ENCODE peak calls at places on chromosomes 7 and 10, in ten cellular contexts. J is GM20000, S is endothelial cell, P is IMR-90, O is Panc1, E is cardiac fibroblast, Q is BE2C, Y is tibial nerve, R is astrocyte of the spinal cord, I is lower lobe of right lung. D is an unnamed sample.

GRCh38 chr10:98134117-98134430 is 383 bp upstream of the R3HCC1L start:
- DNase-seq in J (no peak), S (no peak), P (no peak), O (no peak), E (no peak), Q (no peak), Y (no peak), R (no peak), I (no peak), D (no peak)

GRCh38 chr10:44044549-44044948 is 340.3 kb downstream of the CXCL12 start:
- DNase-seq in J (no peak), S (no peak), P (no peak), O (no peak), E (no peak), Q (peak), Y (no peak), R (no peak), I (no peak), D (no peak)

GRCh38 chr10:60140681-60141632 is 234.6 kb upstream of the CCDC6 start:
- DNase-seq in J (no peak), S (peak), P (peak), O (no peak), E (peak), Q (no peak), Y (no peak), R (peak), I (no peak), D (no peak)

GRCh38 chr10:58919927-58920654 is 256.4 kb upstream of the PHYHIPL start:
- DNase-seq in J (no peak), S (no peak), P (peak), O (peak), E (peak), Q (no peak), Y (no peak), R (peak), I (no peak), D (no peak)

GRCh38 chr10:2284071-2284470 is 546.7 kb upstream of the ADARB2 start:
- DNase-seq in J (no peak), S (no peak), P (no peak), O (no peak), E (no peak), Q (no peak), Y (no peak), R (no peak), I (no peak), D (no peak)

GRCh38 chr10:55966131-55966530 is 394.9 kb downstream of the ZWINT start:
- DNase-seq in J (no peak), S (no peak), P (no peak), O (no peak), E (no peak), Q (no peak), Y (no peak), R (peak), I (no peak), D (no peak)

GRCh38 chr7:18087031-18087686 is 59.5 kb upstream of the PRPS1L1 start:
- DNase-seq in J (peak), S (peak), P (no peak), O (no peak), E (peak), Q (no peak), Y (no peak), R (no peak), I (peak), D (peak)

GRCh38 chr10:77927343-77928256 is 1.0 kb upstream of the DLG5 start:
- DNase-seq in J (no peak), S (no peak), P (no peak), O (no peak), E (no peak), Q (no peak), Y (no peak), R (no peak), I (no peak), D (no peak)

GRCh38 chr10:122461367-122461728 is at the start of gene HTRA1:
- DNase-seq in J (no peak), S (peak), P (peak), O (no peak), E (peak), Q (peak), Y (peak), R (peak), I (peak), D (no peak)

GRCh38 chr7:33243319-33243881 is 114.0 kb downstream of the BBS9 start:
- DNase-seq in J (peak), S (no peak), P (peak), O (peak), E (peak), Q (no peak), Y (no peak), R (peak), I (no peak), D (no peak)

GRCh38 chr7:86222806-86223205 is 420.9 kb upstream of the GRM3 start:
- DNase-seq in J (no peak), S (no peak), P (no peak), O (no peak), E (no peak), Q (no peak), Y (no peak), R (no peak), I (no peak), D (no peak)

DNA sequence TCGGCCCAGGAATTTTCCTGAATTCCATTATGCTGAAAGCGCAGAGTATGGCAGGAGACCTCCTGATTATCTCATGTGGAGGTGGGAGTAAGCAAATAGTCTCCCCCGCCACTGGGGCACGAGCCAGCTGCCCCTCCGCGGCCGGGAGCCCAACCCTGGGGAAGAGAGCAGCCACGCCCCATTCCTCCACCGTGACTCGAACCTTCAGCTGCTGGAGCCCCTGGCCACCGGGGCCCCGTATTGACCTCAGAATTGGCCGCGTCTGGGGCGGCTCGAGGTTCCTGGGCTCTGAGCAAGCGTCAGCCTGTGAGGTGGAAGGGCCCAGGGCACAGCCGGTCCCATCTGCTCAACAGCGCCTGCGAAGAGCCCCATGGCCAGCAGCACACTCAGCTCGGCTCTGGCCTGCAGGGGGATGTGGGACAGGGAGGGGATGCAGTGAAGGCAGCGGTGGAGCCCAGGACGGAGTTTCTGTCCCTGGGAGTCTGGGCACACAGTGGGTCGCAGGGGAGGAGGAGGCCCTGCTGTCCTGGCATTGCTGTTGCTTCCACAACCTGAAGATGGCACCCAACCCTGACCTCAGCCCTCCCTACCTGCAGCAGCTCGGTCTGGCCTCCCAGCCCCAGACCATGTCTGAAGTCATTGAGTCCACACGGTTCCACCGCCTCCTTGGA is 97.8 kb downstream of the CHST15 start:
- DNase-seq in J (peak), S (peak), P (peak), O (peak), E (peak), Q (peak), Y (no peak), R (peak), I (peak), D (no peak)
- TF ChIP-seq CTCF in J (peak), S (peak), P (peak), O (peak), E (peak), Q (peak), Y (peak), R (peak), I (peak), D (peak)

DNA sequence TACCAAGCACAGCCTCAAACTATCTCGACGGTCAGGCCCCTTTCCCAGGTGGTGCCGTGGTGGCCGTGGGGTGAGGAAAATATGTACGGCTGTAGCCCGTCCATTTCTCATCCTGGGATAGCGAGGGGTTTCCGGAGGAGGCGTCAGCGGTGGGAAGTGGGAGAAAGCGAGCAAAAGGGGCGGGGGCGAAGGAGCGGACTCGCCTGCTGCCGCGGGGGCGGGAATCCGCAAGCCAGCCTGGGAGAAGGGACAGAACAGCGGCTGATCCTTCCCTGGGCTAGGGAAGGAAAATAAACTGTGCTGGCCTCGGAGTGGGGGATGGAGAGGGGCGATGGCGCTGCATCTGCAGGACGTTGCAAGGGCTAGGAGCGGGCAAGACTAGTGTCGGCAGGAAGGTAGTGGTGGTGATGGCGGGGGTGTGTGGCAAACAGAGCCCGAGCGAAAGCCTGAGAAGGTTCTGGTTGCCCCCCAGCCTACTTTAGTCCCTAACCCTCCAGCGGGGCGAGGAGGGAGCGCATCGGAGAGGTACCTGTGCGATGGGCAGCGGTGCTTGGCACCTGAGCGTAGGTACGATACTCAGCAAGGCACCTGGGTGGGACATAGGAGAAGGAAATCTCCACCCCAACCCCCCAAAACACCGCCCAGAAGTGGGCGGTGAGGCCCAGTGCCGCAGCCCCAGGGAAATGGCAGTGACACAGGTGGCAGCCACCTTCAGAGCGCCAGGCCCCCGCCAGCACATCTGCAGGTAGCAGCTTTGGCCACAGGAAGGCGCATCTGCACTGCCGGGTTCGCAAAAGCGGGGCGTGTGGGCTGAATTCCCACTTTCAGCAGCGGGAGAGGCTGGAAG is 49.9 kb upstream of the STEAP1B start:
- DNase-seq in J (peak), S (peak), P (peak), O (no peak), E (no peak), Q (peak), Y (no peak), R (peak), I (no peak), D (peak)
- TF ChIP-seq CTCF in J (peak), S (peak), P (peak), O (peak), E (peak), Q (peak), Y (peak), R (peak), I (peak), D (peak)

DNA sequence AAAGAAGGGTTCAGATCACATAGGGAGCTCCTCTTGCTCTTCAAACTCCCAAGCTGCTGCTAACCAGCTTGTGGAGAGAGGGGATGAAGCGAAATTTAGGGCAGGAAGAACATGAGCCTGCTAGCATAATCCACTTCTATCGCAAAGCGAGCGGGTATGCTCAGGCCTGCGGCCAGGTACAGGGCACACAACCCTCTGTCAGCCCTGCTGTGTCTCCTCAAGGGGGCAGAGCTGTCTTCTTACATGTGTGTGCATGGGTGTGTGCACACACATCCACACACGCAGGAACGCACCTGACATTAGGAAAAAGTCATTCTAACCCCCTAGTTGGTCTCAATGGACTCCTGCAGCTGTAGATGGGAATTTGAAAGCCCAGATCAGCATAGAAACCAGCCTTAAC is 80.2 kb downstream of the PPP1R3C start:
- DNase-seq in J (no peak), S (no peak), P (peak), O (peak), E (peak), Q (peak), Y (no peak), R (no peak), I (no peak), D (no peak)
- TF ChIP-seq CTCF in J (no peak), S (no peak), P (peak), O (peak), E (peak), Q (peak), Y (peak), R (peak), I (peak), D (no peak)

GRCh38 chr10:63915240-63915639 is 394.0 kb downstream of the REEP3 start:
- DNase-seq in J (no peak), S (no peak), P (no peak), O (no peak), E (no peak), Q (no peak), Y (no peak), R (no peak), I (no peak), D (no peak)

GRCh38 chr10:63910806-63911205 is 389.6 kb downstream of the REEP3 start:
- DNase-seq in J (no peak), S (no peak), P (no peak), O (no peak), E (no peak), Q (no peak), Y (no peak), R (no peak), I (no peak), D (no peak)
- TF ChIP-seq CTCF in J (no peak), S (no peak), P (no peak), O (no peak), E (no peak), Q (no peak), Y (no peak), R (no peak), I (no peak), D (no peak)

GRCh38 chr7:24591152-24591551 is 17.9 kb downstream of the PALS2 start:
- DNase-seq in J (no peak), S (no peak), P (no peak), O (no peak), E (no peak), Q (no peak), Y (no peak), R (no peak), I (no peak), D (no peak)
- TF ChIP-seq CTCF in J (no peak), S (no peak), P (no peak), O (peak), E (no peak), Q (peak), Y (no peak), R (no peak), I (no peak), D (no peak)

DNA sequence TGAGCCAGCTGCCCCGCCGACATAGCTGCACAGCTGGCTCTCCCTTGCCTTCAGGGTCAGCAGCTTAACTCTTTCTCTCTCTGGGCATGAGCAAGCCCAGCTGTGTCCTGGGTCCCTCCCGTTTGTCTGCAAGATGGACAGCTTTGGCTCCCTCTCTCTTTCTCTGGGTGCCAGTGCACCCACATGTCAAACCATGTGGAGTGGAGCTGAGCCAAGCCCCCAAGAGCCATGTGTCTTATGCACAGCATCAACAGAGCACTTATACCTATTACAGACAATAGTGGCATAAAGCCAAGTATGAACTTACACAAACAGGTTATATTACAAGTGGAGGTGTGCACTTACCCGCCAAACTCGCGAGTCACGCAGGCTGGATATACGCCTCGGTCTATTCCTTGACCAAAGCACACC is 35.7 kb upstream of the MTPAP start:
- DNase-seq in J (peak), S (peak), P (peak), O (peak), E (peak), Q (peak), Y (no peak), R (peak), I (no peak), D (no peak)
- TF ChIP-seq CTCF in J (peak), S (peak), P (peak), O (peak), E (peak), Q (peak), Y (peak), R (peak), I (peak), D (no peak)

GRCh38 chr7:2897023-2897422 is 52.9 kb upstream of the GNA12 start:
- DNase-seq in J (no peak), S (no peak), P (no peak), O (no peak), E (no peak), Q (no peak), Y (no peak), R (no peak), I (no peak), D (no peak)
- TF ChIP-seq CTCF in J (no peak), S (peak), P (no peak), O (no peak), E (no peak), Q (no peak), Y (no peak), R (no peak), I (no peak), D (no peak)

DNA sequence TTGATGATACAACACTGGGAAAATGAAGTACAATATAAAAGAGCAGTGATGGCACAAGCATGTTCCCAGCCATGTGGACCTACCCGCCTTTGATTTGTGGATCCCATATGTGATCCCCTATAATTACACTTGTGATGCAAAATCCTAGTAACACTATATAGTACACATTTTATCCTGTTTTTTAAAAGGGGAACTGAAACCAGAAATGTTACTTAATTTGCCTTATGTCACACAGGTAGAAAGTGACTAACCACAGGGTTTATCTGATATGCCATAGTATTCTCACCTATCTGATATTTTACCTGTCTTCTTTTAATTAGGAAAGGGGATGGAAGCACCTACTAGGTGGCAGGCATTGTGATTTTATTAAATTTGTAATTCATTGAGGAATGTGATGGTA is 35.0 kb downstream of the ARMC3 start:
- DNase-seq in J (no peak), S (no peak), P (no peak), O (no peak), E (no peak), Q (no peak), Y (no peak), R (no peak), I (no peak), D (no peak)
- TF ChIP-seq CTCF in J (no peak), S (no peak), P (no peak), O (no peak), E (no peak), Q (no peak), Y (no peak), R (no peak), I (no peak), D (no peak)

D was measured in mesothelial cell of epicardium.